ENCODE peak calls at places on chromosomes 16 and 17, in eight cellular contexts. One of them, this sample, is unnamed.
A peak's percentile ranks its signal among the peaks of the same experiment; 100 is the strongest.

GRCh38 chr17:40582328-40582901 is 17.1 kb upstream of the CCR7 start:
- DNase-seq in activated CD8-positive, alpha-beta T cell treated with anti-CD3 and anti-CD28 coated beads for 36 hours: peak; percentile 84
- DNase-seq in fibroblast of pulmonary artery: peak; percentile 29
- DNase-seq in ovary: no peak
- DNase-seq in neural progenitor cell: no peak
- DNase-seq in ascending aorta: no peak
- DNase-seq in heart left ventricle: peak; percentile 70
- DNase-seq in mesothelial cell of epicardium: no peak
- DNase-seq in this sample: no peak

GRCh38 chr17:61161615-61162134 is 238.0 kb upstream of the TBX2 start:
- DNase-seq in fibroblast of pulmonary artery: no peak
- DNase-seq in activated CD8-positive, alpha-beta T cell treated with anti-CD3 and anti-CD28 coated beads for 36 hours: no peak
- DNase-seq in mesothelial cell of epicardium: no peak
- DNase-seq in ascending aorta: no peak
- DNase-seq in ovary: no peak
- DNase-seq in heart left ventricle: no peak
- DNase-seq in neural progenitor cell: no peak
- DNase-seq in this sample: no peak

GRCh38 chr17:61405686-61406542 is 6.3 kb downstream of the TBX2 start:
- DNase-seq in fibroblast of pulmonary artery: no peak
- DNase-seq in heart left ventricle: peak; percentile 18
- DNase-seq in neural progenitor cell: no peak
- DNase-seq in ascending aorta: no peak
- DNase-seq in mesothelial cell of epicardium: no peak
- DNase-seq in activated CD8-positive, alpha-beta T cell treated with anti-CD3 and anti-CD28 coated beads for 36 hours: no peak
- DNase-seq in ovary: no peak
- DNase-seq in this sample: no peak

GRCh38 chr17:48520631-48521045 is 10.2 kb downstream of the HOXB1 start:
- DNase-seq in ovary: no peak
- DNase-seq in ascending aorta: no peak
- DNase-seq in fibroblast of pulmonary artery: no peak
- DNase-seq in mesothelial cell of epicardium: no peak
- DNase-seq in activated CD8-positive, alpha-beta T cell treated with anti-CD3 and anti-CD28 coated beads for 36 hours: no peak
- DNase-seq in neural progenitor cell: peak; percentile 68
- DNase-seq in heart left ventricle: no peak
- DNase-seq in this sample: peak; percentile 66

GRCh38 chr17:18896146-18896545 is 38.2 kb downstream of the PRPSAP2 start:
- DNase-seq in fibroblast of pulmonary artery: no peak
- DNase-seq in ovary: no peak
- DNase-seq in activated CD8-positive, alpha-beta T cell treated with anti-CD3 and anti-CD28 coated beads for 36 hours: no peak
- DNase-seq in mesothelial cell of epicardium: no peak
- DNase-seq in ascending aorta: no peak
- DNase-seq in heart left ventricle: no peak
- DNase-seq in neural progenitor cell: no peak
- DNase-seq in this sample: no peak

GRCh38 chr16:9091867-9092281 is 430 bp downstream of the HAPSTR1 start:
- DNase-seq in ascending aorta: no peak
- DNase-seq in mesothelial cell of epicardium: no peak
- DNase-seq in activated CD8-positive, alpha-beta T cell treated with anti-CD3 and anti-CD28 coated beads for 36 hours: peak; percentile 58
- DNase-seq in neural progenitor cell: no peak
- DNase-seq in heart left ventricle: peak; percentile 44
- DNase-seq in ovary: no peak
- DNase-seq in fibroblast of pulmonary artery: peak; percentile 33
- DNase-seq in this sample: no peak

GRCh38 chr16:27332105-27332504 is 18.3 kb downstream of the IL4R start:
- DNase-seq in ovary: no peak
- DNase-seq in neural progenitor cell: no peak
- DNase-seq in heart left ventricle: peak; percentile 50
- DNase-seq in mesothelial cell of epicardium: no peak
- DNase-seq in fibroblast of pulmonary artery: peak; percentile 80
- DNase-seq in ascending aorta: no peak
- DNase-seq in activated CD8-positive, alpha-beta T cell treated with anti-CD3 and anti-CD28 coated beads for 36 hours: no peak
- DNase-seq in this sample: no peak

GRCh38 chr16:30340621-30341020 is 14.5 kb downstream of the CD2BP2 start:
- DNase-seq in ovary: no peak
- DNase-seq in fibroblast of pulmonary artery: no peak
- DNase-seq in activated CD8-positive, alpha-beta T cell treated with anti-CD3 and anti-CD28 coated beads for 36 hours: peak; percentile 29
- DNase-seq in ascending aorta: no peak
- DNase-seq in neural progenitor cell: no peak
- DNase-seq in mesothelial cell of epicardium: no peak
- DNase-seq in heart left ventricle: no peak
- DNase-seq in this sample: no peak

GRCh38 chr17:17350491-17351355 is 47.5 kb downstream of the NT5M start:
- DNase-seq in ascending aorta: no peak
- DNase-seq in fibroblast of pulmonary artery: peak; percentile 21
- DNase-seq in neural progenitor cell: peak; percentile 38
- DNase-seq in mesothelial cell of epicardium: no peak
- DNase-seq in ovary: no peak
- DNase-seq in activated CD8-positive, alpha-beta T cell treated with anti-CD3 and anti-CD28 coated beads for 36 hours: no peak
- DNase-seq in heart left ventricle: no peak
- DNase-seq in this sample: peak; percentile 58

GRCh38 chr16:57736419-57737281 is 1.1 kb downstream of the KATNB1 start:
- DNase-seq in mesothelial cell of epicardium: no peak
- DNase-seq in ascending aorta: no peak
- DNase-seq in fibroblast of pulmonary artery: peak; percentile 82
- DNase-seq in ovary: no peak
- DNase-seq in heart left ventricle: no peak
- DNase-seq in activated CD8-positive, alpha-beta T cell treated with anti-CD3 and anti-CD28 coated beads for 36 hours: peak; percentile 69
- DNase-seq in neural progenitor cell: peak; percentile 67
- DNase-seq in this sample: peak; percentile 59

GRCh38 chr16:51097729-51098128 is 53.3 kb downstream of the SALL1 start:
- DNase-seq in ascending aorta: no peak
- DNase-seq in fibroblast of pulmonary artery: no peak
- DNase-seq in neural progenitor cell: no peak
- DNase-seq in ovary: no peak
- DNase-seq in heart left ventricle: no peak
- DNase-seq in mesothelial cell of epicardium: no peak
- DNase-seq in activated CD8-positive, alpha-beta T cell treated with anti-CD3 and anti-CD28 coated beads for 36 hours: no peak
- DNase-seq in this sample: no peak

GRCh38 chr17:55709984-55710383 is 12.7 kb downstream of the TMEM100 start:
- DNase-seq in neural progenitor cell: no peak
- DNase-seq in activated CD8-positive, alpha-beta T cell treated with anti-CD3 and anti-CD28 coated beads for 36 hours: no peak
- DNase-seq in ascending aorta: no peak
- DNase-seq in fibroblast of pulmonary artery: no peak
- DNase-seq in mesothelial cell of epicardium: no peak
- DNase-seq in heart left ventricle: no peak
- DNase-seq in ovary: no peak
- DNase-seq in this sample: no peak

GRCh38 chr17:34776454-34776853 is 184.8 kb downstream of the CCT6B start:
- DNase-seq in mesothelial cell of epicardium: no peak
- DNase-seq in ovary: no peak
- DNase-seq in activated CD8-positive, alpha-beta T cell treated with anti-CD3 and anti-CD28 coated beads for 36 hours: no peak
- DNase-seq in heart left ventricle: no peak
- DNase-seq in neural progenitor cell: no peak
- DNase-seq in ascending aorta: no peak
- DNase-seq in fibroblast of pulmonary artery: no peak
- DNase-seq in this sample: no peak

GRCh38 chr17:63476857-63477470 is at the start of gene ACE:
- DNase-seq in neural progenitor cell: peak; percentile 76
- DNase-seq in fibroblast of pulmonary artery: no peak
- DNase-seq in ovary: no peak
- DNase-seq in heart left ventricle: peak; percentile 58
- DNase-seq in ascending aorta: no peak
- DNase-seq in activated CD8-positive, alpha-beta T cell treated with anti-CD3 and anti-CD28 coated beads for 36 hours: peak; percentile 53
- DNase-seq in mesothelial cell of epicardium: no peak
- DNase-seq in this sample: peak; percentile 54

GRCh38 chr16:87178977-87179376 is 138.2 kb downstream of the C16orf95 start:
- DNase-seq in fibroblast of pulmonary artery: peak; percentile 88
- DNase-seq in ascending aorta: no peak
- DNase-seq in neural progenitor cell: no peak
- DNase-seq in mesothelial cell of epicardium: no peak
- DNase-seq in activated CD8-positive, alpha-beta T cell treated with anti-CD3 and anti-CD28 coated beads for 36 hours: no peak
- DNase-seq in heart left ventricle: peak; percentile 60
- DNase-seq in ovary: peak; percentile 45
- DNase-seq in this sample: peak; percentile 67

GRCh38 chr16:89190150-89190958 is 10.0 kb downstream of the SLC22A31 start:
- DNase-seq in ascending aorta: no peak
- DNase-seq in neural progenitor cell: peak; percentile 5
- DNase-seq in fibroblast of pulmonary artery: no peak
- DNase-seq in heart left ventricle: no peak
- DNase-seq in ovary: no peak
- DNase-seq in mesothelial cell of epicardium: no peak
- DNase-seq in activated CD8-positive, alpha-beta T cell treated with anti-CD3 and anti-CD28 coated beads for 36 hours: no peak
- DNase-seq in this sample: no peak

GRCh38 chr17:76474238-76474637 is 6.8 kb downstream of the AANAT start:
- DNase-seq in mesothelial cell of epicardium: no peak
- DNase-seq in neural progenitor cell: no peak
- DNase-seq in ovary: no peak
- DNase-seq in fibroblast of pulmonary artery: no peak
- DNase-seq in activated CD8-positive, alpha-beta T cell treated with anti-CD3 and anti-CD28 coated beads for 36 hours: no peak
- DNase-seq in heart left ventricle: no peak
- DNase-seq in ascending aorta: no peak
- DNase-seq in this sample: no peak
- TF ChIP-seq CTCF in mesothelial cell of epicardium: no peak
- TF ChIP-seq CTCF in neural progenitor cell: no peak
- TF ChIP-seq CTCF in ovary: no peak
- TF ChIP-seq CTCF in fibroblast of pulmonary artery: no peak
- TF ChIP-seq CTCF in activated CD8-positive, alpha-beta T cell treated with anti-CD3 and anti-CD28 coated beads for 36 hours: no peak
- TF ChIP-seq CTCF in heart left ventricle: no peak
- TF ChIP-seq CTCF in ascending aorta: no peak
- TF ChIP-seq CTCF in this sample: no peak

GRCh38 chr17:74368341-74369152 is 1.2 kb downstream of the GPR142 start:
- DNase-seq in mesothelial cell of epicardium: no peak
- DNase-seq in neural progenitor cell: peak; percentile 85
- DNase-seq in heart left ventricle: peak; percentile 76
- DNase-seq in activated CD8-positive, alpha-beta T cell treated with anti-CD3 and anti-CD28 coated beads for 36 hours: peak; percentile 82
- DNase-seq in fibroblast of pulmonary artery: peak; percentile 63
- DNase-seq in ascending aorta: no peak
- DNase-seq in ovary: peak; percentile 70
- DNase-seq in this sample: peak; percentile 84
- TF ChIP-seq CTCF in mesothelial cell of epicardium: peak; percentile 89
- TF ChIP-seq CTCF in neural progenitor cell: peak; percentile 98
- TF ChIP-seq CTCF in heart left ventricle: peak; percentile 91
- TF ChIP-seq CTCF in activated CD8-positive, alpha-beta T cell treated with anti-CD3 and anti-CD28 coated beads for 36 hours: peak; percentile 97
- TF ChIP-seq CTCF in fibroblast of pulmonary artery: peak; percentile 93
- TF ChIP-seq CTCF in ascending aorta: peak; percentile 95
- TF ChIP-seq CTCF in ovary: peak; percentile 63
- TF ChIP-seq CTCF in this sample: peak; percentile 98

DNA sequence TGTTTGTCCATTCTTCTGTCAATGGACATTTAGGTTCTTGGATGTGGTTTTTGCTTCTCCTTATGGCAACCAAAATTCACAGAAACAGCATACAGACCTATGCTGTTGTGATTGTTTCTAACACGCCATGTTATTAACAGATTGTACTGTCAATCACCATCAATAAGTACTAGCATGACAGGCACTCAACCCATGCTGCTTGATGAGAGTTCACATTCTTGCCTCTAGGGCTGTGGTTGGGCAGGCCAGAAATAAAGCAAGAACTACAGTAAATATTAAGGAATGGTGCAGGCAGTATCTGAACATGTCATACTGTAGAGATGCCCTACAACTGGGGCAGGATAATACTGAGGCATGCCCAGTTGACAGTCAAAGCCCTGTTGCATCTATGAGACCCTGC is 171.2 kb upstream of the ZFHX3 start:
- DNase-seq in ovary: no peak
- DNase-seq in ascending aorta: no peak
- DNase-seq in fibroblast of pulmonary artery: no peak
- DNase-seq in activated CD8-positive, alpha-beta T cell treated with anti-CD3 and anti-CD28 coated beads for 36 hours: no peak
- DNase-seq in neural progenitor cell: no peak
- DNase-seq in mesothelial cell of epicardium: no peak
- DNase-seq in heart left ventricle: no peak
- DNase-seq in this sample: no peak
- TF ChIP-seq CTCF in ovary: no peak
- TF ChIP-seq CTCF in ascending aorta: no peak
- TF ChIP-seq CTCF in fibroblast of pulmonary artery: peak; percentile 15
- TF ChIP-seq CTCF in activated CD8-positive, alpha-beta T cell treated with anti-CD3 and anti-CD28 coated beads for 36 hours: no peak
- TF ChIP-seq CTCF in neural progenitor cell: peak; percentile 17
- TF ChIP-seq CTCF in mesothelial cell of epicardium: no peak
- TF ChIP-seq CTCF in heart left ventricle: no peak
- TF ChIP-seq CTCF in this sample: peak; percentile 33

GRCh38 chr17:2337152-2337810 is at the start of gene SGSM2:
- DNase-seq in mesothelial cell of epicardium: peak; percentile 65
- DNase-seq in ovary: peak; percentile 73
- DNase-seq in heart left ventricle: peak; percentile 79
- DNase-seq in ascending aorta: no peak
- DNase-seq in neural progenitor cell: peak; percentile 77
- DNase-seq in fibroblast of pulmonary artery: peak; percentile 45
- DNase-seq in activated CD8-positive, alpha-beta T cell treated with anti-CD3 and anti-CD28 coated beads for 36 hours: peak; percentile 73
- DNase-seq in this sample: peak; percentile 38
- TF ChIP-seq CTCF in mesothelial cell of epicardium: no peak
- TF ChIP-seq CTCF in ovary: no peak
- TF ChIP-seq CTCF in heart left ventricle: no peak
- TF ChIP-seq CTCF in ascending aorta: no peak
- TF ChIP-seq CTCF in neural progenitor cell: no peak
- TF ChIP-seq CTCF in fibroblast of pulmonary artery: no peak
- TF ChIP-seq CTCF in activated CD8-positive, alpha-beta T cell treated with anti-CD3 and anti-CD28 coated beads for 36 hours: no peak
- TF ChIP-seq CTCF in this sample: no peak

GRCh38 chr17:76147211-76148014 is 6.4 kb upstream of the FOXJ1 start:
- DNase-seq in mesothelial cell of epicardium: no peak
- DNase-seq in heart left ventricle: no peak
- DNase-seq in activated CD8-positive, alpha-beta T cell treated with anti-CD3 and anti-CD28 coated beads for 36 hours: no peak
- DNase-seq in ascending aorta: no peak
- DNase-seq in neural progenitor cell: no peak
- DNase-seq in ovary: no peak
- DNase-seq in fibroblast of pulmonary artery: peak; percentile 53
- DNase-seq in this sample: peak; percentile 78
- TF ChIP-seq CTCF in mesothelial cell of epicardium: peak; percentile 70
- TF ChIP-seq CTCF in heart left ventricle: peak; percentile 42
- TF ChIP-seq CTCF in activated CD8-positive, alpha-beta T cell treated with anti-CD3 and anti-CD28 coated beads for 36 hours: peak; percentile 16
- TF ChIP-seq CTCF in ascending aorta: peak; percentile 54
- TF ChIP-seq CTCF in neural progenitor cell: peak; percentile 64
- TF ChIP-seq CTCF in ovary: no peak
- TF ChIP-seq CTCF in fibroblast of pulmonary artery: peak; percentile 63
- TF ChIP-seq CTCF in this sample: peak; percentile 82

DNA sequence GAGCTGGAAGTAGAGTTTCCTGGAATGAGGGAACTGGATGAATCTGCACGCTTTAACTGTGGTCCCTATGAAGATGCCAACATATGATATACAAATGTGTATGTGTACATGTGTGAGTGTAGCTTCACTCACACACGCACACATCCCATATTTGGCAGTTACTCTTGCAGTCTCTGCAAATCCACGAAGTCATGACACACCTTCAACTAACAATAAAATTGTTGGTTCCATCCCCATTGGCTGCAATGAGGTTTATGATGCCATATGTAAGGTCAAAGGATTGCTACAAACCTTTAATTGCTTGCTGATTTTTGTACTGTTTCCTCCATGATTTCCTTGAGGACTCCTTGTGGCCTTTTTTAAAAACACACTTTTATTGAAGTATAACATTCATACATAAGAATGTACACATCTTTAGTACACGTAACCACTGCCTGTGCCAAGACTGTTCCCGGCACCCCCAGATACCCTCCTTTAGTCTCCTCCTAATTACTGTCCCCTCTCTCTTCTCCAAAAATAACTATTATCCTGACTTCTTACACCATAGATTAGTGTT is 22.0 kb downstream of the MYO1D start:
- DNase-seq in heart left ventricle: no peak
- DNase-seq in neural progenitor cell: no peak
- DNase-seq in mesothelial cell of epicardium: no peak
- DNase-seq in fibroblast of pulmonary artery: no peak
- DNase-seq in activated CD8-positive, alpha-beta T cell treated with anti-CD3 and anti-CD28 coated beads for 36 hours: no peak
- DNase-seq in ascending aorta: no peak
- DNase-seq in ovary: no peak
- DNase-seq in this sample: peak; percentile 62
- TF ChIP-seq CTCF in heart left ventricle: no peak
- TF ChIP-seq CTCF in neural progenitor cell: no peak
- TF ChIP-seq CTCF in mesothelial cell of epicardium: peak; percentile 19
- TF ChIP-seq CTCF in fibroblast of pulmonary artery: no peak
- TF ChIP-seq CTCF in activated CD8-positive, alpha-beta T cell treated with anti-CD3 and anti-CD28 coated beads for 36 hours: no peak
- TF ChIP-seq CTCF in ascending aorta: no peak
- TF ChIP-seq CTCF in ovary: no peak
- TF ChIP-seq CTCF in this sample: no peak